ENCODE peak calls at places on chromosomes 12 and 14, in eight cellular contexts. One of them, this sample, is unnamed.
A peak's percentile ranks its signal among the peaks of the same experiment; 100 is the strongest.

GRCh38 chr12:102504280-102504679 is 23.9 kb upstream of the IGF1 start:
- DNase-seq in cardiac muscle cell: no peak
- DNase-seq in CD4-positive, alpha-beta T cell: no peak
- DNase-seq in hepatocyte: no peak
- DNase-seq in lower lobe of right lung: no peak
- DNase-seq in left lung: no peak
- DNase-seq in NB4: peak; percentile 24
- DNase-seq in HCT116: no peak
- DNase-seq in this sample: no peak

GRCh38 chr12:56084958-56085543 is 5.1 kb downstream of the ERBB3 start:
- DNase-seq in HCT116: no peak
- DNase-seq in cardiac muscle cell: peak; percentile 45
- DNase-seq in hepatocyte: peak; percentile 34
- DNase-seq in NB4: peak; percentile 73
- DNase-seq in CD4-positive, alpha-beta T cell: no peak
- DNase-seq in lower lobe of right lung: no peak
- DNase-seq in left lung: no peak
- DNase-seq in this sample: no peak

GRCh38 chr14:63174760-63175191 is 29.5 kb upstream of the RHOJ start:
- DNase-seq in left lung: no peak
- DNase-seq in lower lobe of right lung: no peak
- DNase-seq in CD4-positive, alpha-beta T cell: no peak
- DNase-seq in cardiac muscle cell: peak; percentile 58
- DNase-seq in NB4: peak; percentile 33
- DNase-seq in hepatocyte: peak; percentile 63
- DNase-seq in HCT116: peak; percentile 12
- DNase-seq in this sample: no peak

GRCh38 chr12:79124385-79124784 is 259.8 kb downstream of the SYT1 start:
- DNase-seq in CD4-positive, alpha-beta T cell: no peak
- DNase-seq in hepatocyte: no peak
- DNase-seq in left lung: no peak
- DNase-seq in lower lobe of right lung: no peak
- DNase-seq in NB4: no peak
- DNase-seq in cardiac muscle cell: no peak
- DNase-seq in HCT116: no peak
- DNase-seq in this sample: no peak

GRCh38 chr12:19248929-19249602 is 119.5 kb downstream of the PLEKHA5 start:
- DNase-seq in HCT116: no peak
- DNase-seq in cardiac muscle cell: no peak
- DNase-seq in lower lobe of right lung: no peak
- DNase-seq in hepatocyte: no peak
- DNase-seq in NB4: no peak
- DNase-seq in left lung: no peak
- DNase-seq in CD4-positive, alpha-beta T cell: no peak
- DNase-seq in this sample: no peak

GRCh38 chr14:80809663-80810062 is 131.9 kb downstream of the CEP128 start:
- DNase-seq in lower lobe of right lung: no peak
- DNase-seq in HCT116: no peak
- DNase-seq in NB4: peak; percentile 35
- DNase-seq in left lung: no peak
- DNase-seq in hepatocyte: no peak
- DNase-seq in cardiac muscle cell: no peak
- DNase-seq in CD4-positive, alpha-beta T cell: no peak
- DNase-seq in this sample: no peak

GRCh38 chr14:45177081-45177480 is 41.4 kb downstream of the FANCM start:
- DNase-seq in left lung: no peak
- DNase-seq in HCT116: no peak
- DNase-seq in CD4-positive, alpha-beta T cell: no peak
- DNase-seq in cardiac muscle cell: no peak
- DNase-seq in lower lobe of right lung: no peak
- DNase-seq in NB4: peak; percentile 51
- DNase-seq in hepatocyte: no peak
- DNase-seq in this sample: no peak

GRCh38 chr14:31965735-31966598 is 111.1 kb upstream of the ARHGAP5 start:
- DNase-seq in left lung: no peak
- DNase-seq in cardiac muscle cell: no peak
- DNase-seq in NB4: no peak
- DNase-seq in lower lobe of right lung: no peak
- DNase-seq in hepatocyte: peak; percentile 69
- DNase-seq in HCT116: no peak
- DNase-seq in CD4-positive, alpha-beta T cell: no peak
- DNase-seq in this sample: no peak

GRCh38 chr12:68960162-68960501 is 27.2 kb upstream of the CPM start:
- DNase-seq in CD4-positive, alpha-beta T cell: no peak
- DNase-seq in lower lobe of right lung: no peak
- DNase-seq in hepatocyte: no peak
- DNase-seq in HCT116: no peak
- DNase-seq in cardiac muscle cell: no peak
- DNase-seq in NB4: no peak
- DNase-seq in left lung: no peak
- DNase-seq in this sample: no peak

GRCh38 chr12:108634225-108634795 is 616 bp upstream of the SELPLG start:
- DNase-seq in HCT116: no peak
- DNase-seq in hepatocyte: no peak
- DNase-seq in CD4-positive, alpha-beta T cell: peak; percentile 36
- DNase-seq in NB4: peak; percentile 98
- DNase-seq in left lung: peak; percentile 85
- DNase-seq in lower lobe of right lung: peak; percentile 78
- DNase-seq in cardiac muscle cell: no peak
- DNase-seq in this sample: peak; percentile 39

GRCh38 chr12:25986169-25986568 is 27.7 kb downstream of the RASSF8 start:
- DNase-seq in lower lobe of right lung: no peak
- DNase-seq in hepatocyte: no peak
- DNase-seq in NB4: no peak
- DNase-seq in cardiac muscle cell: no peak
- DNase-seq in left lung: no peak
- DNase-seq in HCT116: no peak
- DNase-seq in CD4-positive, alpha-beta T cell: no peak
- DNase-seq in this sample: no peak

GRCh38 chr12:632102-632696 is 31.0 kb downstream of the NINJ2 start:
- DNase-seq in lower lobe of right lung: no peak
- DNase-seq in NB4: peak; percentile 42
- DNase-seq in CD4-positive, alpha-beta T cell: no peak
- DNase-seq in HCT116: no peak
- DNase-seq in hepatocyte: peak; percentile 55
- DNase-seq in cardiac muscle cell: peak; percentile 30
- DNase-seq in left lung: no peak
- DNase-seq in this sample: no peak

GRCh38 chr14:104393898-104394605 is 185.5 kb upstream of the C14orf180 start:
- DNase-seq in HCT116: no peak
- DNase-seq in NB4: peak; percentile 56
- DNase-seq in lower lobe of right lung: peak; percentile 67
- DNase-seq in CD4-positive, alpha-beta T cell: peak; percentile 80
- DNase-seq in hepatocyte: peak; percentile 71
- DNase-seq in cardiac muscle cell: no peak
- DNase-seq in left lung: peak; percentile 70
- DNase-seq in this sample: peak; percentile 45

GRCh38 chr14:74611672-74612345 is at the start of gene LTBP2:
- DNase-seq in cardiac muscle cell: peak; percentile 56
- DNase-seq in hepatocyte: peak; percentile 46
- DNase-seq in HCT116: no peak
- DNase-seq in left lung: peak; percentile 84
- DNase-seq in NB4: peak; percentile 38
- DNase-seq in lower lobe of right lung: no peak
- DNase-seq in CD4-positive, alpha-beta T cell: no peak
- DNase-seq in this sample: no peak

GRCh38 chr12:6547987-6548386 is 7.9 kb downstream of the IFFO1 start:
- DNase-seq in NB4: no peak
- DNase-seq in lower lobe of right lung: no peak
- DNase-seq in HCT116: no peak
- DNase-seq in left lung: peak; percentile 42
- DNase-seq in hepatocyte: no peak
- DNase-seq in CD4-positive, alpha-beta T cell: no peak
- DNase-seq in cardiac muscle cell: no peak
- DNase-seq in this sample: no peak

GRCh38 chr12:12482150-12482761 is 80.4 kb downstream of the DUSP16 start:
- DNase-seq in left lung: no peak
- DNase-seq in lower lobe of right lung: no peak
- DNase-seq in CD4-positive, alpha-beta T cell: peak; percentile 18
- DNase-seq in HCT116: no peak
- DNase-seq in NB4: no peak
- DNase-seq in cardiac muscle cell: no peak
- DNase-seq in hepatocyte: no peak
- DNase-seq in this sample: no peak

GRCh38 chr12:101783150-101783549 is 43.9 kb upstream of the SYCP3 start:
- DNase-seq in lower lobe of right lung: no peak
- DNase-seq in HCT116: no peak
- DNase-seq in CD4-positive, alpha-beta T cell: no peak
- DNase-seq in left lung: no peak
- DNase-seq in cardiac muscle cell: no peak
- DNase-seq in NB4: peak; percentile 26
- DNase-seq in hepatocyte: no peak
- DNase-seq in this sample: no peak

GRCh38 chr12:130791699-130792098 is 47.4 kb downstream of the STX2 start:
- DNase-seq in NB4: no peak
- DNase-seq in left lung: no peak
- DNase-seq in CD4-positive, alpha-beta T cell: no peak
- DNase-seq in HCT116: no peak
- DNase-seq in lower lobe of right lung: no peak
- DNase-seq in cardiac muscle cell: no peak
- DNase-seq in hepatocyte: no peak
- DNase-seq in this sample: no peak

GRCh38 chr12:38385492-38385864 is 68.9 kb downstream of the ALG10B start:
- DNase-seq in HCT116: no peak
- DNase-seq in NB4: no peak
- DNase-seq in left lung: no peak
- DNase-seq in lower lobe of right lung: no peak
- DNase-seq in hepatocyte: no peak
- DNase-seq in cardiac muscle cell: no peak
- DNase-seq in CD4-positive, alpha-beta T cell: no peak
- DNase-seq in this sample: no peak

GRCh38 chr12:38386238-38386985 is 69.8 kb downstream of the ALG10B start:
- DNase-seq in HCT116: no peak
- DNase-seq in NB4: peak; percentile 22
- DNase-seq in CD4-positive, alpha-beta T cell: no peak
- DNase-seq in left lung: no peak
- DNase-seq in cardiac muscle cell: no peak
- DNase-seq in hepatocyte: no peak
- DNase-seq in lower lobe of right lung: no peak
- DNase-seq in this sample: no peak

GRCh38 chr12:38389581-38389980 is 73.0 kb downstream of the ALG10B start:
- DNase-seq in lower lobe of right lung: no peak
- DNase-seq in hepatocyte: no peak
- DNase-seq in NB4: no peak
- DNase-seq in cardiac muscle cell: no peak
- DNase-seq in HCT116: no peak
- DNase-seq in CD4-positive, alpha-beta T cell: no peak
- DNase-seq in left lung: no peak
- DNase-seq in this sample: no peak

GRCh38 chr12:38384816-38385491 is 68.4 kb downstream of the ALG10B start:
- DNase-seq in cardiac muscle cell: no peak
- DNase-seq in CD4-positive, alpha-beta T cell: no peak
- DNase-seq in NB4: peak; percentile 12
- DNase-seq in HCT116: no peak
- DNase-seq in lower lobe of right lung: peak; percentile 47
- DNase-seq in left lung: no peak
- DNase-seq in hepatocyte: peak; percentile 5
- DNase-seq in this sample: no peak
- TF ChIP-seq CTCF in cardiac muscle cell: no peak
- TF ChIP-seq CTCF in CD4-positive, alpha-beta T cell: no peak
- TF ChIP-seq CTCF in NB4: no peak
- TF ChIP-seq CTCF in HCT116: peak; percentile 39
- TF ChIP-seq CTCF in lower lobe of right lung: no peak
- TF ChIP-seq CTCF in left lung: no peak
- TF ChIP-seq CTCF in hepatocyte: no peak
- TF ChIP-seq CTCF in this sample: no peak

GRCh38 chr12:117151195-117152031 is 38.9 kb downstream of the FBXO21 start:
- DNase-seq in cardiac muscle cell: peak; percentile 84
- DNase-seq in lower lobe of right lung: peak; percentile 67
- DNase-seq in CD4-positive, alpha-beta T cell: no peak
- DNase-seq in hepatocyte: peak; percentile 77
- DNase-seq in NB4: peak; percentile 55
- DNase-seq in HCT116: peak; percentile 35
- DNase-seq in left lung: no peak
- DNase-seq in this sample: no peak
- TF ChIP-seq CTCF in cardiac muscle cell: peak; percentile 61
- TF ChIP-seq CTCF in lower lobe of right lung: peak; percentile 64
- TF ChIP-seq CTCF in CD4-positive, alpha-beta T cell: peak; percentile 21
- TF ChIP-seq CTCF in hepatocyte: peak; percentile 57
- TF ChIP-seq CTCF in NB4: peak; percentile 61
- TF ChIP-seq CTCF in HCT116: peak; percentile 58
- TF ChIP-seq CTCF in left lung: peak; percentile 47
- TF ChIP-seq CTCF in this sample: peak; percentile 24

GRCh38 chr14:23129759-23130316 is 10.8 kb upstream of the CEBPE start:
- DNase-seq in hepatocyte: no peak
- DNase-seq in CD4-positive, alpha-beta T cell: no peak
- DNase-seq in left lung: no peak
- DNase-seq in cardiac muscle cell: no peak
- DNase-seq in HCT116: no peak
- DNase-seq in lower lobe of right lung: no peak
- DNase-seq in NB4: no peak
- DNase-seq in this sample: no peak
- TF ChIP-seq CTCF in hepatocyte: no peak
- TF ChIP-seq CTCF in CD4-positive, alpha-beta T cell: no peak
- TF ChIP-seq CTCF in left lung: no peak
- TF ChIP-seq CTCF in cardiac muscle cell: no peak
- TF ChIP-seq CTCF in HCT116: no peak
- TF ChIP-seq CTCF in lower lobe of right lung: no peak
- TF ChIP-seq CTCF in NB4: no peak
- TF ChIP-seq CTCF in this sample: no peak

GRCh38 chr14:50853891-50854290 is 18.0 kb upstream of the ABHD12B start:
- DNase-seq in HCT116: no peak
- DNase-seq in NB4: no peak
- DNase-seq in hepatocyte: no peak
- DNase-seq in cardiac muscle cell: no peak
- DNase-seq in lower lobe of right lung: no peak
- DNase-seq in CD4-positive, alpha-beta T cell: no peak
- DNase-seq in left lung: no peak
- DNase-seq in this sample: no peak

GRCh38 chr14:50854521-50854920 is 17.3 kb upstream of the ABHD12B start:
- DNase-seq in lower lobe of right lung: no peak
- DNase-seq in hepatocyte: no peak
- DNase-seq in left lung: no peak
- DNase-seq in NB4: no peak
- DNase-seq in cardiac muscle cell: no peak
- DNase-seq in CD4-positive, alpha-beta T cell: no peak
- DNase-seq in HCT116: no peak
- DNase-seq in this sample: no peak

GRCh38 chr14:50856660-50857059 is 15.2 kb upstream of the ABHD12B start:
- DNase-seq in CD4-positive, alpha-beta T cell: no peak
- DNase-seq in HCT116: no peak
- DNase-seq in lower lobe of right lung: no peak
- DNase-seq in cardiac muscle cell: no peak
- DNase-seq in left lung: no peak
- DNase-seq in hepatocyte: no peak
- DNase-seq in NB4: no peak
- DNase-seq in this sample: no peak

GRCh38 chr14:50859296-50859624 is 12.6 kb upstream of the ABHD12B start:
- DNase-seq in NB4: no peak
- DNase-seq in hepatocyte: no peak
- DNase-seq in left lung: no peak
- DNase-seq in HCT116: no peak
- DNase-seq in CD4-positive, alpha-beta T cell: no peak
- DNase-seq in lower lobe of right lung: no peak
- DNase-seq in cardiac muscle cell: no peak
- DNase-seq in this sample: no peak

DNA sequence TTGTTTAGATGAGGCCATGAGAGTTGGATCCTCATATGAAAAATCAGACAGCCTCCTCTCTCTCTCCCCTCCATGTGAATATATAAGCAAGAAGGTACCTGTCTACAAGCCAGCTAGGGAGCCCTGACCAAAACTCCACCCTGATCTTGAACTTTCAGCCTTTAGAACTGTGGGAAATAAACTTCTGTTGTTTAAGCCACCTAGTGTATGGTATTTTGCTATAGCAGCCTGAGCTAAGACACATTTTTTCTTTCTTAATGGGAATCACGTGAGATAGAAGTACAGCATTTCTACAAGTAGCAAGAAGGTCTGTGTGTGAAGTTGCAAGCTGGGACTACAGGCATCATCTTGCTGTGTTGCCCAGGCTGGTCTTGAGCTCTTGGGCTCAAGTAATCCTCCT is 16.3 kb upstream of the ABHD12B start:
- DNase-seq in CD4-positive, alpha-beta T cell: no peak
- DNase-seq in HCT116: no peak
- DNase-seq in cardiac muscle cell: no peak
- DNase-seq in NB4: no peak
- DNase-seq in left lung: no peak
- DNase-seq in hepatocyte: no peak
- DNase-seq in lower lobe of right lung: no peak
- DNase-seq in this sample: no peak
- TF ChIP-seq CTCF in CD4-positive, alpha-beta T cell: no peak
- TF ChIP-seq CTCF in HCT116: peak; percentile 21
- TF ChIP-seq CTCF in cardiac muscle cell: peak; percentile 14
- TF ChIP-seq CTCF in NB4: no peak
- TF ChIP-seq CTCF in left lung: no peak
- TF ChIP-seq CTCF in hepatocyte: peak; percentile 14
- TF ChIP-seq CTCF in lower lobe of right lung: no peak
- TF ChIP-seq CTCF in this sample: no peak

This sample was measured in natural killer cell.